ENCODE peak calls at places on chromosomes 6 and 20, in nine cellular contexts. Q is heart left ventricle, O is upper lobe of right lung, X is adrenal gland, Y is fibroblast of lung, T is cardiac fibroblast, Z is psoas muscle, W is Calu3, V is mucosa of descending colon. D is an unnamed sample.

GRCh38 chr6:157019115-157019628 is 242.0 kb downstream of the ARID1B start:
- DNase-seq in Y (no peak), T (no peak), W (no peak), V (no peak), O (no peak), X (no peak), Q (no peak), Z (no peak), D (no peak)

GRCh38 chr6:136592930-136593673 is 42.9 kb upstream of the MAP7 start:
- DNase-seq in Q (no peak), V (no peak), X (no peak), T (peak; percentile 47), O (no peak), W (no peak), Y (peak; percentile 43), Z (no peak), D (peak; percentile 88)

GRCh38 chr6:132669690-132670291 is 10.8 kb upstream of the TAAR1 start:
- DNase-seq in T (peak; percentile 73), W (no peak), Q (no peak), Z (no peak), X (no peak), Y (peak; percentile 76), O (no peak), V (no peak), D (peak; percentile 11)

GRCh38 chr6:113050010-113050893 is 703.1 kb downstream of the RFPL4B start:
- DNase-seq in Z (no peak), T (peak; percentile 47), Y (no peak), V (no peak), O (no peak), Q (no peak), X (no peak), W (no peak), D (peak; percentile 56)

GRCh38 chr6:20095436-20095835 is 116.8 kb downstream of the MBOAT1 start:
- DNase-seq in Q (no peak), W (no peak), O (no peak), V (no peak), X (no peak), Z (no peak), T (no peak), Y (no peak), D (no peak)

GRCh38 chr20:719816-720215 is 44.2 kb upstream of the SCRT2 start:
- DNase-seq in Y (no peak), Z (no peak), V (no peak), O (no peak), X (no peak), Q (no peak), T (no peak), W (no peak), D (no peak)

GRCh38 chr6:128365520-128366160 is 154.8 kb downstream of the PTPRK start:
- DNase-seq in T (no peak), Y (no peak), W (peak; percentile 21), Q (no peak), V (no peak), O (no peak), X (no peak), Z (no peak), D (no peak)

GRCh38 chr6:3518356-3518841 is 61.5 kb upstream of the SLC22A23 start:
- DNase-seq in V (peak; percentile 61), W (peak; percentile 43), Y (peak; percentile 74), Q (no peak), O (no peak), Z (peak; percentile 56), T (peak; percentile 74), X (peak; percentile 45), D (peak; percentile 97)

GRCh38 chr20:63696628-63697356 is at the start of gene TNFRSF6B:
- DNase-seq in W (no peak), T (no peak), Q (peak; percentile 32), O (peak; percentile 65), V (peak; percentile 39), X (peak; percentile 28), Y (no peak), Z (no peak), D (no peak)

GRCh38 chr6:17907467-17908229 is 79.8 kb downstream of the KIF13A start:
- DNase-seq in X (peak; percentile 94), O (peak; percentile 69), T (peak; percentile 97), V (no peak), Z (peak; percentile 80), Q (peak; percentile 47), Y (peak; percentile 99), W (peak; percentile 3), D (peak; percentile 99)

GRCh38 chr6:156395276-156395675 is 381.9 kb upstream of the ARID1B start:
- DNase-seq in X (no peak), V (peak; percentile 59), Z (no peak), O (no peak), Y (no peak), W (no peak), Q (no peak), T (no peak), D (no peak)

GRCh38 chr6:45423901-45424627 is 46.3 kb upstream of the SUPT3H start:
- DNase-seq in W (no peak), T (peak; percentile 47), Y (no peak), Z (peak; percentile 25), V (peak; percentile 45), X (no peak), Q (peak; percentile 28), O (peak; percentile 69), D (no peak)

GRCh38 chr20:51272392-51272791 is 249.5 kb upstream of the KCNG1 start:
- DNase-seq in W (no peak), O (no peak), X (no peak), V (no peak), Z (no peak), Q (no peak), Y (peak; percentile 72), T (peak; percentile 54), D (peak; percentile 11)

GRCh38 chr6:25027221-25027916 is 91.6 kb upstream of the RIPOR2 start:
- DNase-seq in Y (no peak), Q (no peak), V (peak; percentile 60), X (no peak), T (no peak), O (peak; percentile 75), W (no peak), Z (no peak), D (no peak)

GRCh38 chr6:161261325-161261724 is 12.5 kb downstream of the AGPAT4 start:
- DNase-seq in Z (no peak), O (no peak), T (no peak), V (no peak), X (no peak), Y (peak; percentile 52), Q (no peak), W (peak; percentile 50), D (no peak)

GRCh38 chr6:45886776-45887175 is 128.9 kb downstream of the CLIC5 start:
- DNase-seq in Q (no peak), T (no peak), X (no peak), Y (no peak), O (no peak), W (no peak), Z (no peak), V (no peak), D (no peak)

GRCh38 chr20:14830899-14831298 is 493.5 kb upstream of the FLRT3 start:
- DNase-seq in Z (no peak), O (no peak), T (no peak), W (no peak), Y (no peak), V (no peak), X (no peak), Q (no peak), D (no peak)

GRCh38 chr6:108781419-108782110 is 66.7 kb upstream of the ARMC2 start:
- DNase-seq in Q (no peak), X (no peak), Z (no peak), V (no peak), W (no peak), O (no peak), T (no peak), Y (peak; percentile 39), D (no peak)

DNA sequence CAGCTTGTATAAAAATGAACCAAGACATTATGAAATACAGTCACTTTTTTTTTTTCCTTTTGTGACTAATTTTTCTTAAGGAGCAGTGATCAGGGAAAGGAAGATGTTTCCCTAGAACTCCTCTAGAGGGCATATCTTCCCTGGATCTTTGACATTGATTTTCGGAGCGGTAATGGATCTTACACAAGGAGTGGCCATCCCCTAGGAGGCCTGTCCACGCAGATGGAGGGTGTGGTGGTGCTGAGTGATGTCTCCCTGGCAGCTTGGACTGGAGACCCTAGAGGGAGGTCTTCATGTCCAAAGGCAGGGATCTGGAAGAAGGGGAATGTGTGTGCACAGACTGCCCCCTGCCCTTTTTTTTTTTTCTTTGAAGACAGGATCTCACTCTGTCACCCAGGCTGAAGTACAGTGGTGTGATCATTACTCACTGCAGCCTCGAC is 7.0 kb upstream of the KIFC1 start:
- DNase-seq in Y (peak; percentile 85), O (no peak), X (no peak), W (no peak), Q (no peak), V (no peak), T (peak; percentile 80), Z (no peak), D (peak; percentile 60)
- TF ChIP-seq CTCF in Y (peak; percentile 32), O (peak; percentile 31), X (peak; percentile 34), W (peak; percentile 73), Q (no peak), V (no peak), T (peak; percentile 54), Z (no peak), D (peak; percentile 59)

GRCh38 chr6:37791156-37791919 is 28.2 kb upstream of the ZFAND3 start:
- DNase-seq in O (peak; percentile 94), Q (peak; percentile 91), V (peak; percentile 93), T (peak; percentile 97), Z (peak; percentile 93), X (peak; percentile 95), Y (peak; percentile 97), W (peak; percentile 98), D (peak; percentile 98)

GRCh38 chr6:37793067-37793466 is 26.5 kb upstream of the ZFAND3 start:
- DNase-seq in Z (peak; percentile 39), T (peak; percentile 41), W (no peak), V (no peak), O (no peak), Y (no peak), Q (no peak), X (no peak), D (peak; percentile 33)

GRCh38 chr6:37798436-37799262 is 20.9 kb upstream of the ZFAND3 start:
- DNase-seq in X (no peak), Z (no peak), O (no peak), T (no peak), W (no peak), Y (no peak), V (no peak), Q (no peak), D (no peak)

GRCh38 chr6:37792457-37793039 is 27.0 kb upstream of the ZFAND3 start:
- DNase-seq in Q (no peak), T (no peak), X (no peak), Y (no peak), W (no peak), Z (no peak), O (no peak), V (no peak), D (no peak)

GRCh38 chr6:37794825-37795224 is 24.7 kb upstream of the ZFAND3 start:
- DNase-seq in T (no peak), Q (no peak), V (no peak), X (no peak), Z (peak; percentile 29), Y (peak; percentile 60), O (no peak), W (no peak), D (peak; percentile 82)
- TF ChIP-seq CTCF in T (no peak), Q (no peak), V (no peak), X (no peak), Z (no peak), Y (no peak), O (no peak), W (no peak), D (no peak)

GRCh38 chr6:159608961-159609673 is 83.9 kb downstream of the SOD2 start:
- DNase-seq in Y (peak; percentile 39), V (no peak), Q (no peak), W (peak; percentile 58), X (peak; percentile 12), Z (no peak), T (peak; percentile 42), O (no peak), D (peak; percentile 62)
- TF ChIP-seq CTCF in Y (peak; percentile 27), V (no peak), Q (no peak), W (peak; percentile 67), X (no peak), Z (no peak), T (peak; percentile 71), O (peak; percentile 37), D (peak; percentile 60)

GRCh38 chr6:89184344-89184743 is 32.8 kb downstream of the GABRR1 start:
- DNase-seq in X (no peak), V (no peak), Y (no peak), W (no peak), T (no peak), Z (no peak), Q (no peak), O (no peak), D (no peak)
- TF ChIP-seq CTCF in X (no peak), V (no peak), Y (no peak), W (no peak), T (no peak), Z (no peak), Q (no peak), O (no peak), D (no peak)

D was measured in foreskin fibroblast.